ENCODE peak calls at places on chromosomes 3 and 15, in nine cellular contexts. C, P, R, K, J, A, I, H and X are unnamed samples.
A peak's percentile ranks its signal among the peaks of the same experiment; 100 is the strongest.

GRCh38 chr15:34338347-34338746 is 766 bp upstream of the SLC12A6 start:
- DNase-seq in R (no peak), P (peak; percentile 44), I (no peak), A (no peak), J (no peak), H (no peak), K (no peak), C (no peak), X (no peak)

GRCh38 chr3:176961916-176962315 is 235.4 kb downstream of the TBL1XR1 start:
- DNase-seq in J (peak; percentile 6), A (no peak), H (no peak), P (no peak), C (no peak), R (no peak), I (no peak), K (no peak), X (no peak)

GRCh38 chr15:77336006-77336405 is 83.9 kb downstream of the PEAK1 start:
- DNase-seq in P (no peak), K (no peak), J (no peak), C (no peak), R (no peak), H (no peak), A (peak; percentile 70), I (no peak), X (no peak)

GRCh38 chr15:47968593-47968992 is 152.2 kb upstream of the SLC24A5 start:
- DNase-seq in K (no peak), H (no peak), C (no peak), J (no peak), R (no peak), A (no peak), I (no peak), P (no peak), X (no peak)

GRCh38 chr3:46960081-46960701 is 16.4 kb downstream of the CCDC12 start:
- DNase-seq in I (peak; percentile 47), R (no peak), A (peak; percentile 87), P (no peak), K (peak; percentile 68), J (peak; percentile 82), H (no peak), C (no peak), X (peak; percentile 26)

GRCh38 chr15:41932939-41933725 is 39.2 kb downstream of the EHD4 start:
- DNase-seq in R (no peak), A (no peak), I (no peak), H (no peak), P (no peak), J (no peak), K (no peak), C (no peak), X (no peak)

GRCh38 chr15:65245096-65245849 is 34.0 kb upstream of the CILP start:
- DNase-seq in A (no peak), C (no peak), H (no peak), J (no peak), R (no peak), I (no peak), K (peak; percentile 73), P (peak; percentile 72), X (peak; percentile 68)

GRCh38 chr15:77905301-77905920 is 172.1 kb downstream of the TBC1D2B start:
- DNase-seq in C (no peak), K (no peak), P (peak; percentile 14), R (peak; percentile 22), J (no peak), A (no peak), I (no peak), H (no peak), X (no peak)

GRCh38 chr15:46365612-46366011 is 730.8 kb downstream of the SQOR start:
- DNase-seq in J (peak; percentile 1), K (no peak), P (no peak), A (no peak), I (no peak), R (no peak), H (no peak), C (no peak), X (peak; percentile 73)

GRCh38 chr3:197003461-197004385 is 25.9 kb downstream of the MELTF start:
- DNase-seq in J (peak; percentile 39), K (peak; percentile 42), A (no peak), C (no peak), H (no peak), P (peak; percentile 57), I (peak; percentile 28), R (peak; percentile 44), X (peak; percentile 17)

GRCh38 chr3:192825191-192825590 is 92.5 kb downstream of the MB21D2 start:
- DNase-seq in H (no peak), R (no peak), J (no peak), P (no peak), I (no peak), C (no peak), A (no peak), K (no peak), X (no peak)

GRCh38 chr3:12308517-12308916 is 19.6 kb downstream of the PPARG start:
- DNase-seq in A (peak; percentile 70), K (peak; percentile 36), J (peak; percentile 98), R (no peak), C (peak; percentile 93), H (no peak), P (no peak), I (no peak), X (peak; percentile 88)

GRCh38 chr3:42685891-42686820 is 819 bp downstream of the KLHL40 start:
- DNase-seq in J (no peak), K (no peak), A (no peak), I (no peak), H (no peak), R (no peak), P (no peak), C (no peak), X (no peak)

GRCh38 chr3:72248389-72248761 is 463.4 kb upstream of the PROK2 start:
- DNase-seq in R (no peak), I (no peak), H (no peak), P (no peak), C (no peak), A (no peak), J (no peak), K (no peak), X (no peak)
- H3K27ac ChIP-seq in R (peak overlapping the region; percentile 20), I (no peak overlapping the region), H (no peak overlapping the region), P (no peak overlapping the region), C (no peak overlapping the region), A (no peak overlapping the region), J (no peak overlapping the region), K (no peak overlapping the region), X (no peak overlapping the region)

GRCh38 chr3:66018047-66019033 is 20.4 kb downstream of the MAGI1 start:
- DNase-seq in R (no peak), C (no peak), H (no peak), P (no peak), K (no peak), A (peak; percentile 70), J (no peak), I (no peak), X (no peak)
- TF ChIP-seq CTCF in R (no peak), C (no peak), H (no peak), P (no peak), K (no peak), A (no peak), J (no peak), I (no peak), X (no peak)

GRCh38 chr15:28192772-28193171 is 93.7 kb upstream of the OCA2 start:
- DNase-seq in C (no peak), I (no peak), K (no peak), J (no peak), R (no peak), H (no peak), A (no peak), P (no peak), X (no peak)
- H3K4me1 ChIP-seq in C (no peaks in the 10 kb centered on the region), I (no peaks in the 10 kb centered on the region), K (no peaks in the 10 kb centered on the region), J (peaks cover 7% of the 10 kb centered on the region), R (no peaks in the 10 kb centered on the region), H (no peaks in the 10 kb centered on the region), A (no peaks in the 10 kb centered on the region), P (peaks cover 3% of the 10 kb centered on the region), X (no peaks in the 10 kb centered on the region)

GRCh38 chr15:68341851-68342336 is 64.3 kb downstream of the FEM1B start:
- DNase-seq in C (no peak), P (no peak), K (no peak), I (no peak), A (no peak), R (no peak), J (no peak), H (no peak), X (no peak)

GRCh38 chr15:68343579-68344225 is 66.2 kb downstream of the FEM1B start:
- DNase-seq in A (no peak), H (no peak), I (no peak), R (no peak), C (no peak), K (no peak), P (no peak), J (no peak), X (no peak)

GRCh38 chr15:68339481-68339880 is 61.9 kb downstream of the FEM1B start:
- DNase-seq in H (no peak), P (no peak), J (no peak), C (no peak), K (no peak), A (no peak), I (no peak), R (no peak), X (no peak)

GRCh38 chr15:68342351-68342750 is 64.8 kb downstream of the FEM1B start:
- DNase-seq in A (no peak), H (no peak), I (no peak), K (no peak), J (no peak), P (peak; percentile 49), R (no peak), C (no peak), X (no peak)

GRCh38 chr15:68340711-68341671 is 63.4 kb downstream of the FEM1B start:
- DNase-seq in P (no peak), R (no peak), K (no peak), J (no peak), I (no peak), H (no peak), C (no peak), A (no peak), X (no peak)
- H3K27ac ChIP-seq in P (no peak overlapping the region), R (peak overlapping the region; percentile 8), K (peak overlapping the region; percentile 65), J (no peak overlapping the region), I (no peak overlapping the region), H (peak overlapping the region; percentile 37), C (no peak overlapping the region), A (no peak overlapping the region), X (no peak overlapping the region)